ENCODE peak calls at places on chromosomes 13 and 19, in eight cellular contexts. H is heart left ventricle, B is GM12878, P is HCT116, A is right lobe of liver, L is K562, W is A549, N is body of pancreas. T is an unnamed sample.
A peak's percentile ranks its signal among the peaks of the same experiment; 100 is the strongest.

GRCh38 chr13:109402976-109403375 is 383.4 kb downstream of the IRS2 start:
- ATAC-seq in H (no peak), B (no peak), P (no peak), A (peak; percentile 89), L (no peak), W (no peak), N (no peak), T (no peak)

GRCh38 chr13:47521895-47522487 is 479.1 kb downstream of the SUCLA2 start:
- ATAC-seq in H (peak; percentile 85), B (no peak), P (no peak), A (no peak), L (no peak), W (no peak), N (no peak), T (no peak)

GRCh38 chr13:33676045-33676699 is 141.8 kb upstream of the RFC3 start:
- ATAC-seq in H (peak; percentile 68), B (no peak), P (peak; percentile 11), A (peak; percentile 66), L (no peak), W (no peak), N (peak; percentile 71), T (peak; percentile 3)

GRCh38 chr19:50952890-50953289 is at the start of gene KLK5:
- ATAC-seq in H (no peak), B (no peak), P (peak; percentile 50), A (no peak), L (no peak), W (peak; percentile 59), N (no peak), T (no peak)

GRCh38 chr13:69601661-69602060 is 506.0 kb upstream of the ATXN8OS start:
- ATAC-seq in H (no peak), B (no peak), P (no peak), A (no peak), L (no peak), W (no peak), N (no peak), T (no peak)

GRCh38 chr19:19068659-19069509 is 5.1 kb downstream of the SLC25A42 start:
- ATAC-seq in H (no peak), B (peak; percentile 12), P (no peak), A (no peak), L (no peak), W (no peak), N (no peak), T (no peak)

GRCh38 chr19:3250675-3251074 is 26.2 kb downstream of the CELF5 start:
- ATAC-seq in H (no peak), B (peak; percentile 81), P (peak; percentile 89), A (peak; percentile 58), L (peak; percentile 85), W (peak; percentile 70), N (peak; percentile 38), T (no peak)

GRCh38 chr13:31913459-31913858 is 118.1 kb upstream of the FRY start:
- ATAC-seq in H (no peak), B (peak; percentile 49), P (no peak), A (peak; percentile 33), L (no peak), W (no peak), N (peak; percentile 33), T (no peak)

GRCh38 chr13:28707629-28708427 is 10.9 kb downstream of the SLC46A3 start:
- ATAC-seq in H (peak; percentile 65), B (peak; percentile 100), P (no peak), A (peak; percentile 36), L (peak; percentile 84), W (no peak), N (peak; percentile 68), T (no peak)

GRCh38 chr19:12665281-12665573 is 1.3 kb downstream of the MAN2B1 start:
- ATAC-seq in H (peak; percentile 12), B (peak; percentile 73), P (no peak), A (no peak), L (no peak), W (no peak), N (no peak), T (no peak)

GRCh38 chr19:48493718-48494515 is 17.7 kb downstream of the LMTK3 start:
- ATAC-seq in H (no peak), B (no peak), P (peak; percentile 1), A (no peak), L (peak; percentile 1), W (peak; percentile 17), N (peak; percentile 6), T (peak; percentile 20)

GRCh38 chr13:48864100-48864499 is 111.6 kb upstream of the FNDC3A start:
- ATAC-seq in H (no peak), B (no peak), P (no peak), A (no peak), L (no peak), W (no peak), N (no peak), T (no peak)

GRCh38 chr19:3493651-3494050 is 6.8 kb downstream of the DOHH start:
- ATAC-seq in H (no peak), B (no peak), P (peak; percentile 10), A (no peak), L (no peak), W (peak; percentile 36), N (no peak), T (no peak)

GRCh38 chr19:54489766-54490165 is 12.9 kb upstream of the LAIR2 start:
- ATAC-seq in H (no peak), B (no peak), P (no peak), A (no peak), L (no peak), W (no peak), N (no peak), T (no peak)

DNA sequence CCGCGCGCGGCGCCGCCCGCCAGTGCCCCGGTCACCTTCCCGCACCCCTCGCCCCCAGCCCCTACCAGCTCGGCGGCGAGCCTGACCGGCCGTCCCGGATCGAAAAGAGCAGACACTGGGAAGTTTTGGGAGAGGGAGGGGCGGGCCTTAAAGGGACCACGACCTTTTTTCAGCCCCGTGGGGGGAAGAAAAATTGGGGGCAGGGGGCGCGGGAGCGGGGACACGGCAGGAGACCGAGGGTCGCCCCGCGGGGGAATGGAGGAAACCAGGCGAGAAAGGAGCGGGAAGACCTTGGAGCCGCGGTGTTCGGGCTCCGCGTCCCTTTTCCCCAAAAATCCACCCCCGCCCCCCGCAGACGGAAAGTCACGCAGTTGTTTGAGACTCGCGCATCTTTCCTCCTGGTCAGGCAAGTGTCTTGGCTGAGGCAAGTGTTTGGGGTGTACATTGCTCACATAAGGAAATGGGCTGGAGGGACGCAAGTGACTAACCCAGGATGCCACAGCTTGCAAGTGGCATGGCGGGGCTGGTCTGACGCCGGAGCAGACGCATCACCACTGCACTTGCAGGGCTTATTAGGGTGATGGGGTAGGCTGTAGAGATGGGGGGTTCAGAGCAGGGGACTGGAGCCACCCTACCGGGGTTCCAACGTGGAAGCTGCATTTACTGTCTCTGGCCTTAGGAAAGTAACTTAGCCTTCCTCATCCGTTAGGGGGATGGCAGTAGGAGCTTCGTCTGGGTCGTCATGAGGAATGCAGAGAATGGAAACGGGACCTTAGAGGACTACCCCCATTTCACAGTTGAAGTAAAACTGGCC is 2.7 kb upstream of the HNRNPL start:
- ATAC-seq in H (no peak), B (peak; percentile 0), P (no peak), A (no peak), L (no peak), W (peak; percentile 20), N (no peak), T (no peak)
- TF ChIP-seq POLR2A in H (no peak), B (peak; percentile 84), P (no peak), A (peak; percentile 50), L (peak; percentile 50), W (peak; percentile 89), N (peak; percentile 53), T (peak; percentile 12)

DNA sequence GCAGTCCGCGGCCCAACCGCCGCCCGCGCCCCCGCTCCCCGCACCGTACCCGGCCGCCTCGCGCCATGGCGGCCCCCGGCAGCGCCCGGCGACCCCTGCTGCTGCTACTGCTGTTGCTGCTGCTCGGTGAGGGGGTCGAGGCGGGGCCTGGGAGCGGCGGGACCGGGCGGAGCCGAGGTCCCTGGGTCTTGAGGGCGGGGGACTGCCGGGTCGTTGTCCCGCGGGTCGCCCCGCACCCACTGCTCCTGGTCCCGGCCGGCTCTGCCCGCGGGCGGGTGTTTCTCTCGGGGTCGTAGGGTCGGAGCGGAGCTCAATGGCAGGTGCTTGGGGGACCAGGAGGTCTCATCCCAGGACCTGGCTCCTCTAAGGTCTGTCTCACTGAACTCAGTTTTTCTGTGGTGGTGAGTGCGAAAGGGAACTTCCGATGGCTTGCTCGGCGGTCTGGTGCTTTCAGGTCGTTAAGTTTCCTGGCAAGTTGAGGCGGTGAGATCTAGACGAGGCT is 382 bp downstream of the LAMP1 start:
- ATAC-seq in H (no peak), B (peak; percentile 70), P (peak; percentile 47), A (peak; percentile 2), L (peak; percentile 17), W (peak; percentile 70), N (peak; percentile 22), T (peak; percentile 22)
- TF ChIP-seq POLR2A in H (no peak), B (peak; percentile 12), P (no peak), A (no peak), L (no peak), W (no peak), N (no peak), T (no peak)

GRCh38 chr19:20186163-20186562 is 19.1 kb downstream of the ZNF486 start:
- ATAC-seq in H (no peak), B (no peak), P (no peak), A (no peak), L (no peak), W (no peak), N (no peak), T (no peak)
- TF ChIP-seq POLR2A in H (no peak), B (no peak), P (no peak), A (no peak), L (no peak), W (no peak), N (no peak), T (no peak)

GRCh38 chr13:26557393-26558073 is at the start of gene WASF3:
- ATAC-seq in H (peak; percentile 100), B (peak; percentile 64), P (peak; percentile 98), A (peak; percentile 99), L (peak; percentile 100), W (peak; percentile 94), N (peak; percentile 97), T (peak; percentile 97)
- TF ChIP-seq POLR2A in H (no peak), B (no peak), P (no peak), A (peak; percentile 59), L (no peak), W (no peak), N (peak; percentile 7), T (peak; percentile 76)

T was measured in gastroesophageal sphincter.